ENCODE peak calls at places on chromosomes 3 and 15, in seven cellular contexts. One of them, this sample, is unnamed.
A peak's percentile ranks its signal among the peaks of the same experiment; 100 is the strongest.

GRCh38 chr3:129475863-129476262 is 35.8 kb downstream of the IFT122 start:
- DNase-seq in neural progenitor cell: no peak
- DNase-seq in HepG2: no peak
- DNase-seq in endothelial cell of umbilical vein: no peak
- DNase-seq in OCI-LY7: no peak
- DNase-seq in PC-9: no peak
- DNase-seq in mesenchymal stem cell: no peak
- DNase-seq in this sample: no peak

GRCh38 chr3:32018723-32019564 is 37.4 kb downstream of the ZNF860 start:
- DNase-seq in neural progenitor cell: peak; percentile 63
- DNase-seq in endothelial cell of umbilical vein: peak; percentile 63
- DNase-seq in HepG2: peak; percentile 52
- DNase-seq in mesenchymal stem cell: peak; percentile 65
- DNase-seq in OCI-LY7: peak; percentile 72
- DNase-seq in PC-9: peak; percentile 39
- DNase-seq in this sample: peak; percentile 69

GRCh38 chr15:38050529-38050928 is 116.1 kb downstream of the TMCO5A start:
- DNase-seq in endothelial cell of umbilical vein: peak; percentile 77
- DNase-seq in PC-9: no peak
- DNase-seq in HepG2: no peak
- DNase-seq in neural progenitor cell: no peak
- DNase-seq in mesenchymal stem cell: peak; percentile 86
- DNase-seq in OCI-LY7: no peak
- DNase-seq in this sample: peak; percentile 92

GRCh38 chr3:127610105-127610504 is 11.9 kb downstream of the MCM2 start:
- DNase-seq in HepG2: no peak
- DNase-seq in mesenchymal stem cell: no peak
- DNase-seq in endothelial cell of umbilical vein: no peak
- DNase-seq in PC-9: no peak
- DNase-seq in OCI-LY7: no peak
- DNase-seq in neural progenitor cell: no peak
- DNase-seq in this sample: peak; percentile 79

GRCh38 chr3:111801697-111802655 is 57.1 kb upstream of the PHLDB2 start:
- DNase-seq in OCI-LY7: no peak
- DNase-seq in PC-9: peak; percentile 98
- DNase-seq in neural progenitor cell: no peak
- DNase-seq in endothelial cell of umbilical vein: peak; percentile 58
- DNase-seq in mesenchymal stem cell: peak; percentile 88
- DNase-seq in HepG2: no peak
- DNase-seq in this sample: peak; percentile 97

GRCh38 chr3:135809038-135809437 is 156.5 kb upstream of the PPP2R3A start:
- DNase-seq in OCI-LY7: no peak
- DNase-seq in mesenchymal stem cell: no peak
- DNase-seq in neural progenitor cell: no peak
- DNase-seq in endothelial cell of umbilical vein: no peak
- DNase-seq in HepG2: no peak
- DNase-seq in PC-9: no peak
- DNase-seq in this sample: no peak

GRCh38 chr3:37571269-37571668 is 290.4 kb upstream of the CTDSPL start:
- DNase-seq in endothelial cell of umbilical vein: no peak
- DNase-seq in OCI-LY7: no peak
- DNase-seq in PC-9: no peak
- DNase-seq in mesenchymal stem cell: no peak
- DNase-seq in neural progenitor cell: no peak
- DNase-seq in HepG2: no peak
- DNase-seq in this sample: peak; percentile 12

GRCh38 chr15:91268510-91268909 is 168.5 kb downstream of the SV2B start:
- DNase-seq in HepG2: no peak
- DNase-seq in neural progenitor cell: peak; percentile 30
- DNase-seq in mesenchymal stem cell: no peak
- DNase-seq in endothelial cell of umbilical vein: no peak
- DNase-seq in PC-9: no peak
- DNase-seq in OCI-LY7: peak; percentile 39
- DNase-seq in this sample: peak; percentile 15

GRCh38 chr15:25185791-25186190 is 231.0 kb downstream of the SNRPN start:
- DNase-seq in OCI-LY7: no peak
- DNase-seq in neural progenitor cell: no peak
- DNase-seq in endothelial cell of umbilical vein: no peak
- DNase-seq in PC-9: no peak
- DNase-seq in HepG2: no peak
- DNase-seq in mesenchymal stem cell: no peak
- DNase-seq in this sample: no peak

GRCh38 chr3:22729212-22729611 is 473.9 kb upstream of the UBE2E2 start:
- DNase-seq in endothelial cell of umbilical vein: no peak
- DNase-seq in PC-9: no peak
- DNase-seq in neural progenitor cell: no peak
- DNase-seq in HepG2: no peak
- DNase-seq in mesenchymal stem cell: no peak
- DNase-seq in OCI-LY7: no peak
- DNase-seq in this sample: no peak

GRCh38 chr15:39574416-39574815 is 6.5 kb upstream of the THBS1 start:
- DNase-seq in OCI-LY7: no peak
- DNase-seq in PC-9: no peak
- DNase-seq in neural progenitor cell: no peak
- DNase-seq in endothelial cell of umbilical vein: no peak
- DNase-seq in mesenchymal stem cell: peak; percentile 60
- DNase-seq in HepG2: no peak
- DNase-seq in this sample: peak; percentile 75

GRCh38 chr3:195025056-195025880 is 245.7 kb downstream of the XXYLT1 start:
- DNase-seq in PC-9: no peak
- DNase-seq in neural progenitor cell: no peak
- DNase-seq in OCI-LY7: no peak
- DNase-seq in HepG2: no peak
- DNase-seq in endothelial cell of umbilical vein: no peak
- DNase-seq in mesenchymal stem cell: no peak
- DNase-seq in this sample: no peak

GRCh38 chr15:34733621-34734020 is 21.2 kb downstream of the GJD2 start:
- DNase-seq in PC-9: no peak
- DNase-seq in endothelial cell of umbilical vein: no peak
- DNase-seq in mesenchymal stem cell: no peak
- DNase-seq in HepG2: no peak
- DNase-seq in OCI-LY7: no peak
- DNase-seq in neural progenitor cell: no peak
- DNase-seq in this sample: no peak

GRCh38 chr15:62989366-62990055 is 53.0 kb upstream of the TPM1 start:
- DNase-seq in mesenchymal stem cell: no peak
- DNase-seq in endothelial cell of umbilical vein: peak; percentile 9
- DNase-seq in OCI-LY7: no peak
- DNase-seq in HepG2: no peak
- DNase-seq in neural progenitor cell: no peak
- DNase-seq in PC-9: no peak
- DNase-seq in this sample: peak; percentile 50

GRCh38 chr15:85493258-85493657 is 112.9 kb downstream of the AKAP13 start:
- DNase-seq in PC-9: no peak
- DNase-seq in mesenchymal stem cell: no peak
- DNase-seq in endothelial cell of umbilical vein: no peak
- DNase-seq in neural progenitor cell: no peak
- DNase-seq in HepG2: no peak
- DNase-seq in OCI-LY7: no peak
- DNase-seq in this sample: no peak

GRCh38 chr3:9204253-9205005 is 45.0 kb downstream of the SRGAP3 start:
- DNase-seq in endothelial cell of umbilical vein: no peak
- DNase-seq in mesenchymal stem cell: no peak
- DNase-seq in HepG2: peak; percentile 67
- DNase-seq in neural progenitor cell: peak; percentile 91
- DNase-seq in PC-9: no peak
- DNase-seq in OCI-LY7: no peak
- DNase-seq in this sample: no peak

GRCh38 chr3:27888562-27888961 is 166.4 kb upstream of the EOMES start:
- DNase-seq in PC-9: no peak
- DNase-seq in mesenchymal stem cell: no peak
- DNase-seq in neural progenitor cell: peak; percentile 15
- DNase-seq in endothelial cell of umbilical vein: no peak
- DNase-seq in HepG2: no peak
- DNase-seq in OCI-LY7: no peak
- DNase-seq in this sample: peak; percentile 3

GRCh38 chr15:29032229-29032625 is 146.5 kb downstream of the APBA2 start:
- DNase-seq in neural progenitor cell: no peak
- DNase-seq in HepG2: no peak
- DNase-seq in PC-9: no peak
- DNase-seq in OCI-LY7: no peak
- DNase-seq in mesenchymal stem cell: no peak
- DNase-seq in endothelial cell of umbilical vein: no peak
- DNase-seq in this sample: no peak

GRCh38 chr3:33016846-33017405 is 65.5 kb downstream of the CCR4 start:
- DNase-seq in neural progenitor cell: no peak
- DNase-seq in HepG2: no peak
- DNase-seq in mesenchymal stem cell: no peak
- DNase-seq in endothelial cell of umbilical vein: peak; percentile 62
- DNase-seq in PC-9: no peak
- DNase-seq in OCI-LY7: no peak
- DNase-seq in this sample: no peak

GRCh38 chr3:194112120-194113106 is 23.5 kb upstream of the HES1 start:
- DNase-seq in neural progenitor cell: no peak
- DNase-seq in endothelial cell of umbilical vein: no peak
- DNase-seq in HepG2: peak; percentile 98
- DNase-seq in PC-9: peak; percentile 100
- DNase-seq in mesenchymal stem cell: no peak
- DNase-seq in OCI-LY7: no peak
- DNase-seq in this sample: no peak

GRCh38 chr3:36992806-36993325 is at the start of gene EPM2AIP1:
- DNase-seq in mesenchymal stem cell: peak; percentile 100
- DNase-seq in neural progenitor cell: peak; percentile 91
- DNase-seq in PC-9: peak; percentile 100
- DNase-seq in HepG2: no peak
- DNase-seq in OCI-LY7: no peak
- DNase-seq in endothelial cell of umbilical vein: no peak
- DNase-seq in this sample: peak; percentile 100

GRCh38 chr15:47486051-47486450 is 231.3 kb upstream of the SEMA6D start:
- DNase-seq in mesenchymal stem cell: no peak
- DNase-seq in endothelial cell of umbilical vein: no peak
- DNase-seq in HepG2: no peak
- DNase-seq in PC-9: no peak
- DNase-seq in neural progenitor cell: no peak
- DNase-seq in OCI-LY7: no peak
- DNase-seq in this sample: no peak

GRCh38 chr3:185549651-185550111 is 2.7 kb downstream of the LIPH start:
- DNase-seq in PC-9: peak; percentile 94
- DNase-seq in mesenchymal stem cell: no peak
- DNase-seq in neural progenitor cell: no peak
- DNase-seq in HepG2: peak; percentile 25
- DNase-seq in endothelial cell of umbilical vein: no peak
- DNase-seq in OCI-LY7: no peak
- DNase-seq in this sample: peak; percentile 31

GRCh38 chr15:63595688-63596087 is 1.5 kb upstream of the FBXL22 start:
- DNase-seq in HepG2: no peak
- DNase-seq in endothelial cell of umbilical vein: no peak
- DNase-seq in neural progenitor cell: no peak
- DNase-seq in PC-9: no peak
- DNase-seq in mesenchymal stem cell: no peak
- DNase-seq in OCI-LY7: peak; percentile 19
- DNase-seq in this sample: no peak

GRCh38 chr3:32376098-32376497 is 15.6 kb upstream of the CMTM7 start:
- DNase-seq in HepG2: no peak
- DNase-seq in endothelial cell of umbilical vein: peak; percentile 68
- DNase-seq in PC-9: no peak
- DNase-seq in mesenchymal stem cell: no peak
- DNase-seq in neural progenitor cell: no peak
- DNase-seq in OCI-LY7: no peak
- DNase-seq in this sample: peak; percentile 22

GRCh38 chr3:56347219-56347871 is 120.9 kb downstream of the ERC2 start:
- DNase-seq in endothelial cell of umbilical vein: peak; percentile 24
- DNase-seq in HepG2: no peak
- DNase-seq in neural progenitor cell: peak; percentile 73
- DNase-seq in PC-9: no peak
- DNase-seq in OCI-LY7: peak; percentile 32
- DNase-seq in mesenchymal stem cell: no peak
- DNase-seq in this sample: peak; percentile 4

GRCh38 chr3:49158792-49159191 is 7.3 kb downstream of the CCDC71 start:
- DNase-seq in neural progenitor cell: no peak
- DNase-seq in PC-9: no peak
- DNase-seq in endothelial cell of umbilical vein: no peak
- DNase-seq in HepG2: no peak
- DNase-seq in mesenchymal stem cell: no peak
- DNase-seq in OCI-LY7: no peak
- DNase-seq in this sample: no peak

GRCh38 chr3:106036706-106037105 is 167.9 kb upstream of the CBLB start:
- DNase-seq in neural progenitor cell: no peak
- DNase-seq in OCI-LY7: no peak
- DNase-seq in PC-9: no peak
- DNase-seq in HepG2: no peak
- DNase-seq in mesenchymal stem cell: no peak
- DNase-seq in endothelial cell of umbilical vein: no peak
- DNase-seq in this sample: no peak

GRCh38 chr3:121473001-121473400 is 72.8 kb downstream of the POLQ start:
- DNase-seq in PC-9: no peak
- DNase-seq in mesenchymal stem cell: no peak
- DNase-seq in neural progenitor cell: no peak
- DNase-seq in endothelial cell of umbilical vein: no peak
- DNase-seq in HepG2: no peak
- DNase-seq in OCI-LY7: no peak
- DNase-seq in this sample: no peak

GRCh38 chr15:91384189-91384720 is 284.2 kb downstream of the SV2B start:
- DNase-seq in PC-9: no peak
- DNase-seq in mesenchymal stem cell: no peak
- DNase-seq in neural progenitor cell: no peak
- DNase-seq in endothelial cell of umbilical vein: no peak
- DNase-seq in HepG2: no peak
- DNase-seq in OCI-LY7: no peak
- DNase-seq in this sample: no peak

GRCh38 chr3:188253800-188254452 is 100.0 kb downstream of the LPP start:
- DNase-seq in HepG2: no peak
- DNase-seq in PC-9: no peak
- DNase-seq in endothelial cell of umbilical vein: no peak
- DNase-seq in OCI-LY7: no peak
- DNase-seq in neural progenitor cell: no peak
- DNase-seq in mesenchymal stem cell: no peak
- DNase-seq in this sample: no peak
- H3K4me2 ChIP-seq in HepG2: no peak overlapping the region
- H3K4me2 ChIP-seq in PC-9: no peak overlapping the region
- H3K4me2 ChIP-seq in endothelial cell of umbilical vein: no peak overlapping the region
- H3K4me2 ChIP-seq in OCI-LY7: no peak overlapping the region
- H3K4me2 ChIP-seq in neural progenitor cell: no peak overlapping the region
- H3K4me2 ChIP-seq in mesenchymal stem cell: no peak overlapping the region
- H3K4me2 ChIP-seq in this sample: no peak overlapping the region

GRCh38 chr3:52225452-52226228 is at the start of gene TLR9:
- DNase-seq in PC-9: no peak
- DNase-seq in neural progenitor cell: no peak
- DNase-seq in HepG2: no peak
- DNase-seq in mesenchymal stem cell: no peak
- DNase-seq in endothelial cell of umbilical vein: no peak
- DNase-seq in OCI-LY7: peak; percentile 96
- DNase-seq in this sample: no peak
- H3K4me2 ChIP-seq in PC-9: no peak within 1 kb of the TSS
- H3K4me2 ChIP-seq in neural progenitor cell: no peak within 1 kb of the TSS
- H3K4me2 ChIP-seq in HepG2: peak within 1 kb of the TSS; percentile 4
- H3K4me2 ChIP-seq in mesenchymal stem cell: no peak within 1 kb of the TSS
- H3K4me2 ChIP-seq in endothelial cell of umbilical vein: no peak within 1 kb of the TSS
- H3K4me2 ChIP-seq in OCI-LY7: peak within 1 kb of the TSS; percentile 90
- H3K4me2 ChIP-seq in this sample: no peak within 1 kb of the TSS

GRCh38 chr3:10533731-10534011 is 28.3 kb upstream of the ATP2B2 start:
- DNase-seq in PC-9: no peak
- DNase-seq in endothelial cell of umbilical vein: no peak
- DNase-seq in OCI-LY7: no peak
- DNase-seq in mesenchymal stem cell: no peak
- DNase-seq in HepG2: no peak
- DNase-seq in neural progenitor cell: no peak
- DNase-seq in this sample: no peak
- H3K4me2 ChIP-seq in PC-9: no peak overlapping the region
- H3K4me2 ChIP-seq in endothelial cell of umbilical vein: no peak overlapping the region
- H3K4me2 ChIP-seq in OCI-LY7: no peak overlapping the region
- H3K4me2 ChIP-seq in mesenchymal stem cell: no peak overlapping the region
- H3K4me2 ChIP-seq in HepG2: no peak overlapping the region
- H3K4me2 ChIP-seq in neural progenitor cell: no peak overlapping the region
- H3K4me2 ChIP-seq in this sample: no peak overlapping the region

GRCh38 chr15:57962887-57963286 is 102.6 kb downstream of the ALDH1A2 start:
- DNase-seq in endothelial cell of umbilical vein: no peak
- DNase-seq in mesenchymal stem cell: no peak
- DNase-seq in neural progenitor cell: no peak
- DNase-seq in OCI-LY7: no peak
- DNase-seq in PC-9: no peak
- DNase-seq in HepG2: no peak
- DNase-seq in this sample: no peak
- H3K4me2 ChIP-seq in endothelial cell of umbilical vein: no peak overlapping the region
- H3K4me2 ChIP-seq in mesenchymal stem cell: no peak overlapping the region
- H3K4me2 ChIP-seq in neural progenitor cell: no peak overlapping the region
- H3K4me2 ChIP-seq in OCI-LY7: no peak overlapping the region
- H3K4me2 ChIP-seq in PC-9: no peak overlapping the region
- H3K4me2 ChIP-seq in HepG2: no peak overlapping the region
- H3K4me2 ChIP-seq in this sample: no peak overlapping the region